ENCODE peak calls at places on chromosomes 3 and 15, in five cellular contexts. Y is activated CD8-positive, alpha-beta T cell treated with anti-CD3 and anti-CD28 coated beads for 36 hours; Q is T-helper 17 cell; B is sciatic nerve; T is omental fat pad. F is an unnamed sample.
A peak's percentile ranks its signal among the peaks of the same experiment; 100 is the strongest.

GRCh38 chr3:86282106-86282787 is 708.7 kb downstream of the VGLL3 start:
- ATAC-seq in T (no peak), Y (no peak), B (peak; percentile 26), Q (no peak), F (no peak)

GRCh38 chr15:80932989-80933388 is 56.6 kb downstream of the MESD start:
- ATAC-seq in B (peak; percentile 90), T (no peak), Q (no peak), Y (no peak), F (peak; percentile 68)

GRCh38 chr15:77974098-77974414 is 103.5 kb downstream of the TBC1D2B start:
- ATAC-seq in T (peak; percentile 31), Q (no peak), Y (no peak), B (peak; percentile 45), F (peak; percentile 46)

GRCh38 chr15:44736261-44736765 is at the start of gene TRIM69:
- ATAC-seq in Q (peak; percentile 55), Y (peak; percentile 35), T (no peak), B (no peak), F (no peak)

GRCh38 chr3:66492672-66493071 is 8.2 kb downstream of the LRIG1 start:
- ATAC-seq in B (no peak), Y (no peak), T (no peak), Q (no peak), F (peak; percentile 32)

GRCh38 chr3:34229871-34230270 is 431.4 kb downstream of the PDCD6IP start:
- ATAC-seq in B (no peak), T (no peak), Q (no peak), Y (no peak), F (no peak)

GRCh38 chr3:32401141-32401540 is 9.5 kb downstream of the CMTM7 start:
- ATAC-seq in T (peak; percentile 34), B (no peak), Q (peak; percentile 14), Y (no peak), F (no peak)

GRCh38 chr3:64058592-64058991 is 35.3 kb upstream of the PSMD6 start:
- ATAC-seq in Y (no peak), B (no peak), T (no peak), Q (no peak), F (no peak)

GRCh38 chr15:98899266-98900021 is 108.1 kb downstream of the PGPEP1L start:
- ATAC-seq in Y (no peak), Q (no peak), B (no peak), T (peak; percentile 39), F (no peak)

GRCh38 chr3:191070201-191070600 is 128.8 kb upstream of the OSTN start:
- ATAC-seq in B (no peak), Q (no peak), T (no peak), Y (no peak), F (no peak)

GRCh38 chr15:39202641-39203040 is 378.2 kb upstream of the THBS1 start:
- ATAC-seq in B (no peak), T (no peak), Q (no peak), Y (no peak), F (no peak)

GRCh38 chr15:42719051-42719450 is 17.9 kb downstream of the CDAN1 start:
- ATAC-seq in Y (no peak), Q (no peak), T (no peak), B (no peak), F (no peak)

GRCh38 chr3:106167728-106168127 is 298.9 kb upstream of the CBLB start:
- ATAC-seq in Q (no peak), Y (no peak), B (no peak), T (no peak), F (no peak)

GRCh38 chr3:182035324-182035723 is 323.6 kb downstream of the SOX2 start:
- ATAC-seq in Q (no peak), T (no peak), B (no peak), Y (no peak), F (no peak)

F was measured in gastroesophageal sphincter.